ENCODE peak calls at places on chromosomes 7 and 10, in four cellular contexts. One of them, this sample, is unnamed.

GRCh38 chr10:82880776-82881175 is 1005.8 kb downstream of the NRG3 start:
- DNase-seq in NCI-H524: no peak
- DNase-seq in body of pancreas: no peak
- DNase-seq in activated CD4-positive, alpha-beta T cell treated with anti-CD3 and anti-CD28 coated beads, Interleukin-2, amount 10 ng/mL, durations not matched to agents 7 days and 5 days: no peak
- DNase-seq in this sample: no peak

GRCh38 chr7:114659409-114659808 is 244.8 kb downstream of the FOXP2 start:
- DNase-seq in NCI-H524: no peak
- DNase-seq in body of pancreas: no peak
- DNase-seq in activated CD4-positive, alpha-beta T cell treated with anti-CD3 and anti-CD28 coated beads, Interleukin-2, amount 10 ng/mL, durations not matched to agents 7 days and 5 days: no peak
- DNase-seq in this sample: no peak

GRCh38 chr10:127398140-127398966 is 150.8 kb upstream of the NPS start:
- DNase-seq in NCI-H524: no peak
- DNase-seq in body of pancreas: no peak
- DNase-seq in activated CD4-positive, alpha-beta T cell treated with anti-CD3 and anti-CD28 coated beads, Interleukin-2, amount 10 ng/mL, durations not matched to agents 7 days and 5 days: no peak
- DNase-seq in this sample: no peak

GRCh38 chr10:111128331-111129167 is 51.7 kb downstream of the ADRA2A start:
- DNase-seq in NCI-H524: no peak
- DNase-seq in body of pancreas: peak; percentile 74
- DNase-seq in activated CD4-positive, alpha-beta T cell treated with anti-CD3 and anti-CD28 coated beads, Interleukin-2, amount 10 ng/mL, durations not matched to agents 7 days and 5 days: no peak
- DNase-seq in this sample: no peak

GRCh38 chr7:55496906-55497305 is 75.4 kb downstream of the VOPP1 start:
- DNase-seq in NCI-H524: no peak
- DNase-seq in body of pancreas: no peak
- DNase-seq in activated CD4-positive, alpha-beta T cell treated with anti-CD3 and anti-CD28 coated beads, Interleukin-2, amount 10 ng/mL, durations not matched to agents 7 days and 5 days: no peak
- DNase-seq in this sample: no peak

GRCh38 chr10:88687853-88688467 is 18.1 kb upstream of the LIPK start:
- DNase-seq in NCI-H524: no peak
- DNase-seq in body of pancreas: no peak
- DNase-seq in activated CD4-positive, alpha-beta T cell treated with anti-CD3 and anti-CD28 coated beads, Interleukin-2, amount 10 ng/mL, durations not matched to agents 7 days and 5 days: no peak
- DNase-seq in this sample: no peak

GRCh38 chr10:58385784-58386112 is 538 bp downstream of the TFAM start:
- DNase-seq in NCI-H524: no peak
- DNase-seq in body of pancreas: peak; percentile 6
- DNase-seq in activated CD4-positive, alpha-beta T cell treated with anti-CD3 and anti-CD28 coated beads, Interleukin-2, amount 10 ng/mL, durations not matched to agents 7 days and 5 days: peak; percentile 10
- DNase-seq in this sample: peak; percentile 8

GRCh38 chr10:33913194-33913593 is 578.7 kb upstream of the NRP1 start:
- DNase-seq in NCI-H524: no peak
- DNase-seq in body of pancreas: no peak
- DNase-seq in activated CD4-positive, alpha-beta T cell treated with anti-CD3 and anti-CD28 coated beads, Interleukin-2, amount 10 ng/mL, durations not matched to agents 7 days and 5 days: no peak
- DNase-seq in this sample: no peak

GRCh38 chr7:112638675-112639400 is 151.4 kb downstream of the TMEM168 start:
- DNase-seq in NCI-H524: no peak
- DNase-seq in body of pancreas: no peak
- DNase-seq in activated CD4-positive, alpha-beta T cell treated with anti-CD3 and anti-CD28 coated beads, Interleukin-2, amount 10 ng/mL, durations not matched to agents 7 days and 5 days: no peak
- DNase-seq in this sample: no peak

GRCh38 chr10:102040305-102040704 is 15.7 kb downstream of the ARMH3 start:
- DNase-seq in NCI-H524: no peak
- DNase-seq in body of pancreas: no peak
- DNase-seq in activated CD4-positive, alpha-beta T cell treated with anti-CD3 and anti-CD28 coated beads, Interleukin-2, amount 10 ng/mL, durations not matched to agents 7 days and 5 days: no peak
- DNase-seq in this sample: no peak

GRCh38 chr7:22989646-22990587 is 24.0 kb downstream of the HYCC1 start:
- DNase-seq in NCI-H524: no peak
- DNase-seq in body of pancreas: no peak
- DNase-seq in activated CD4-positive, alpha-beta T cell treated with anti-CD3 and anti-CD28 coated beads, Interleukin-2, amount 10 ng/mL, durations not matched to agents 7 days and 5 days: no peak
- DNase-seq in this sample: no peak

GRCh38 chr10:77240959-77241358 is 396.6 kb downstream of the KCNMA1 start:
- DNase-seq in NCI-H524: no peak
- DNase-seq in body of pancreas: no peak
- DNase-seq in activated CD4-positive, alpha-beta T cell treated with anti-CD3 and anti-CD28 coated beads, Interleukin-2, amount 10 ng/mL, durations not matched to agents 7 days and 5 days: no peak
- DNase-seq in this sample: no peak

GRCh38 chr7:155356323-155357105 is 58.8 kb downstream of the INSIG1 start:
- DNase-seq in NCI-H524: peak; percentile 31
- DNase-seq in body of pancreas: peak; percentile 48
- DNase-seq in activated CD4-positive, alpha-beta T cell treated with anti-CD3 and anti-CD28 coated beads, Interleukin-2, amount 10 ng/mL, durations not matched to agents 7 days and 5 days: no peak
- DNase-seq in this sample: no peak

GRCh38 chr7:47329320-47329926 is 252.5 kb downstream of the TNS3 start:
- DNase-seq in NCI-H524: no peak
- DNase-seq in body of pancreas: no peak
- DNase-seq in activated CD4-positive, alpha-beta T cell treated with anti-CD3 and anti-CD28 coated beads, Interleukin-2, amount 10 ng/mL, durations not matched to agents 7 days and 5 days: no peak
- DNase-seq in this sample: no peak

GRCh38 chr7:130875265-130875741 is 141.3 kb upstream of the KLF14 start:
- DNase-seq in NCI-H524: no peak
- DNase-seq in body of pancreas: peak; percentile 62
- DNase-seq in activated CD4-positive, alpha-beta T cell treated with anti-CD3 and anti-CD28 coated beads, Interleukin-2, amount 10 ng/mL, durations not matched to agents 7 days and 5 days: peak; percentile 56
- DNase-seq in this sample: no peak

GRCh38 chr10:49587981-49588380 is 22.1 kb upstream of the SLC18A3 start:
- DNase-seq in NCI-H524: no peak
- DNase-seq in body of pancreas: no peak
- DNase-seq in activated CD4-positive, alpha-beta T cell treated with anti-CD3 and anti-CD28 coated beads, Interleukin-2, amount 10 ng/mL, durations not matched to agents 7 days and 5 days: no peak
- DNase-seq in this sample: no peak

GRCh38 chr7:140342732-140343514 is 55.4 kb downstream of the SLC37A3 start:
- DNase-seq in NCI-H524: peak; percentile 26
- DNase-seq in body of pancreas: peak; percentile 53
- DNase-seq in activated CD4-positive, alpha-beta T cell treated with anti-CD3 and anti-CD28 coated beads, Interleukin-2, amount 10 ng/mL, durations not matched to agents 7 days and 5 days: no peak
- DNase-seq in this sample: no peak

GRCh38 chr10:23094786-23095403 is 484 bp upstream of the MSRB2 start:
- DNase-seq in NCI-H524: no peak
- DNase-seq in body of pancreas: no peak
- DNase-seq in activated CD4-positive, alpha-beta T cell treated with anti-CD3 and anti-CD28 coated beads, Interleukin-2, amount 10 ng/mL, durations not matched to agents 7 days and 5 days: no peak
- DNase-seq in this sample: no peak

GRCh38 chr10:114755537-114755936 is 66.0 kb upstream of the FHIP2A start:
- DNase-seq in NCI-H524: no peak
- DNase-seq in body of pancreas: no peak
- DNase-seq in activated CD4-positive, alpha-beta T cell treated with anti-CD3 and anti-CD28 coated beads, Interleukin-2, amount 10 ng/mL, durations not matched to agents 7 days and 5 days: no peak
- DNase-seq in this sample: no peak

GRCh38 chr7:90817846-90818245 is 221.7 kb downstream of the CDK14 start:
- DNase-seq in NCI-H524: peak; percentile 9
- DNase-seq in body of pancreas: no peak
- DNase-seq in activated CD4-positive, alpha-beta T cell treated with anti-CD3 and anti-CD28 coated beads, Interleukin-2, amount 10 ng/mL, durations not matched to agents 7 days and 5 days: no peak
- DNase-seq in this sample: no peak

GRCh38 chr7:40221836-40222235 is 87.0 kb downstream of the SUGCT start:
- DNase-seq in NCI-H524: no peak
- DNase-seq in body of pancreas: peak; percentile 46
- DNase-seq in activated CD4-positive, alpha-beta T cell treated with anti-CD3 and anti-CD28 coated beads, Interleukin-2, amount 10 ng/mL, durations not matched to agents 7 days and 5 days: no peak
- DNase-seq in this sample: no peak